ENCODE peak calls at places on chromosomes 3 and 15, in four cellular contexts. T, M, S and L are unnamed samples.

GRCh38 chr3:112496368-112497067 is 2.8 kb downstream of the BTLA start:
- DNase-seq in T (no peak), M (no peak), S (no peak), L (no peak)

GRCh38 chr3:125035217-125035616 is 20.6 kb downstream of the HEG1 start:
- DNase-seq in T (no peak), M (no peak), S (no peak), L (no peak)

GRCh38 chr3:146682176-146682575 is 77.0 kb upstream of the PLSCR5 start:
- DNase-seq in T (no peak), M (no peak), S (no peak), L (no peak)

GRCh38 chr15:60683156-60683555 is 204.2 kb upstream of the ICE2 start:
- DNase-seq in T (no peak), M (no peak), S (peak; percentile 25), L (no peak)

GRCh38 chr15:98823012-98823458 is 174.7 kb downstream of the IGF1R start:
- DNase-seq in T (no peak), M (no peak), S (peak; percentile 90), L (peak; percentile 29)

GRCh38 chr3:100602506-100603444 is 6.6 kb upstream of the ADGRG7 start:
- DNase-seq in T (no peak), M (no peak), S (peak; percentile 34), L (no peak)

GRCh38 chr3:129663045-129663446 is 56.6 kb upstream of the PLXND1 start:
- DNase-seq in T (peak; percentile 57), M (no peak), S (peak; percentile 22), L (no peak)

GRCh38 chr3:66603161-66603611 is 102.4 kb upstream of the LRIG1 start:
- DNase-seq in T (no peak), M (no peak), S (peak; percentile 86), L (peak; percentile 7)

GRCh38 chr3:129554356-129555120 is 11.6 kb downstream of the H1-8 start:
- DNase-seq in T (no peak), M (no peak), S (no peak), L (no peak)

GRCh38 chr15:100111103-100112060 is 230.4 kb downstream of the ADAMTS17 start:
- DNase-seq in T (no peak), M (peak; percentile 57), S (peak; percentile 85), L (peak; percentile 21)

GRCh38 chr15:47184003-47184404 is 533.3 kb upstream of the SEMA6D start:
- DNase-seq in T (no peak), M (no peak), S (no peak), L (no peak)

GRCh38 chr3:122991236-122991985 is 36.2 kb downstream of the SEMA5B start:
- DNase-seq in T (no peak), M (no peak), S (no peak), L (no peak)

GRCh38 chr3:69204315-69204957 is 82.0 kb upstream of the LMOD3 start:
- DNase-seq in T (no peak), M (no peak), S (no peak), L (no peak)

GRCh38 chr15:31202953-31203352 is 101.4 kb upstream of the TRPM1 start:
- DNase-seq in T (no peak), M (no peak), S (no peak), L (peak; percentile 90)

GRCh38 chr3:155676252-155676981 is 68.5 kb downstream of the PLCH1 start:
- DNase-seq in T (no peak), M (no peak), S (peak; percentile 62), L (no peak)

GRCh38 chr3:128033102-128033501 is 19.1 kb upstream of the SEC61A1 start:
- DNase-seq in T (no peak), M (no peak), S (no peak), L (no peak)

GRCh38 chr3:178289544-178290160 is 246.6 kb upstream of the KCNMB2 start:
- DNase-seq in T (no peak), M (no peak), S (no peak), L (no peak)

GRCh38 chr15:98321916-98322315 is 326.4 kb upstream of the IGF1R start:
- DNase-seq in T (no peak), M (no peak), S (no peak), L (no peak)

GRCh38 chr15:57146394-57147140 is 228.1 kb downstream of the TCF12 start:
- DNase-seq in T (no peak), M (no peak), S (peak; percentile 52), L (no peak)

GRCh38 chr3:108250626-108251025 is 28.4 kb upstream of the IFT57 start:
- DNase-seq in T (no peak), M (no peak), S (peak; percentile 21), L (no peak)

GRCh38 chr15:34360298-34360697 is 6.7 kb downstream of the LPCAT4 start:
- DNase-seq in T (no peak), M (no peak), S (no peak), L (no peak)

GRCh38 chr15:43268111-43269105 is 1.7 kb upstream of the TGM5 start:
- DNase-seq in T (no peak), M (no peak), S (no peak), L (peak; percentile 23)

GRCh38 chr3:156620260-156620659 is 54.1 kb upstream of the TIPARP start:
- DNase-seq in T (no peak), M (no peak), S (no peak), L (no peak)

GRCh38 chr3:14523792-14524191 is 16.4 kb downstream of the GRIP2 start:
- DNase-seq in T (peak; percentile 6), M (no peak), S (no peak), L (no peak)

GRCh38 chr3:145849115-145849514 is 311.9 kb downstream of the PLOD2 start:
- DNase-seq in T (no peak), M (no peak), S (no peak), L (no peak)

GRCh38 chr15:55587321-55588069 is 650 bp downstream of the PYGO1 start:
- DNase-seq in T (no peak), M (no peak), S (peak; percentile 43), L (peak; percentile 41)

GRCh38 chr15:72604794-72605193 is 49.7 kb upstream of the GOLGA6B start:
- DNase-seq in T (no peak), M (no peak), S (no peak), L (no peak)

GRCh38 chr3:31448035-31448881 is 84.5 kb upstream of the STT3B start:
- DNase-seq in T (no peak), M (no peak), S (no peak), L (no peak)

GRCh38 chr3:193827831-193828230 is 234.8 kb downstream of the OPA1 start:
- DNase-seq in T (no peak), M (no peak), S (peak; percentile 8), L (no peak)

GRCh38 chr3:187336322-187336721 is 31.9 kb upstream of the RTP4 start:
- DNase-seq in T (no peak), M (no peak), S (no peak), L (no peak)

GRCh38 chr15:99956820-99957641 is 223.8 kb upstream of the LYSMD4 start:
- DNase-seq in T (peak; percentile 31), M (no peak), S (no peak), L (no peak)

GRCh38 chr3:66083096-66083960 is 44.6 kb upstream of the MAGI1 start:
- DNase-seq in T (no peak), M (no peak), S (no peak), L (no peak)

GRCh38 chr3:125644036-125645025 is 49.0 kb upstream of the OSBPL11 start:
- DNase-seq in T (no peak), M (no peak), S (no peak), L (no peak)

GRCh38 chr3:50542177-50543034 is 25.1 kb downstream of the C3orf18 start:
- DNase-seq in T (peak; percentile 78), M (no peak), S (peak; percentile 16), L (peak; percentile 62)

GRCh38 chr15:71002321-71002720 is 109.7 kb downstream of the LRRC49 start:
- DNase-seq in T (no peak), M (no peak), S (peak; percentile 18), L (no peak)

GRCh38 chr3:139312959-139313358 is 30.9 kb upstream of the MRPS22 start:
- DNase-seq in T (no peak), M (no peak), S (peak; percentile 66), L (no peak)
- H3K4me1 ChIP-seq in T (no peaks in the 10 kb centered on the region), M (no peaks in the 10 kb centered on the region), S (peaks cover 43% of the 10 kb centered on the region), L (no peaks in the 10 kb centered on the region)

DNA sequence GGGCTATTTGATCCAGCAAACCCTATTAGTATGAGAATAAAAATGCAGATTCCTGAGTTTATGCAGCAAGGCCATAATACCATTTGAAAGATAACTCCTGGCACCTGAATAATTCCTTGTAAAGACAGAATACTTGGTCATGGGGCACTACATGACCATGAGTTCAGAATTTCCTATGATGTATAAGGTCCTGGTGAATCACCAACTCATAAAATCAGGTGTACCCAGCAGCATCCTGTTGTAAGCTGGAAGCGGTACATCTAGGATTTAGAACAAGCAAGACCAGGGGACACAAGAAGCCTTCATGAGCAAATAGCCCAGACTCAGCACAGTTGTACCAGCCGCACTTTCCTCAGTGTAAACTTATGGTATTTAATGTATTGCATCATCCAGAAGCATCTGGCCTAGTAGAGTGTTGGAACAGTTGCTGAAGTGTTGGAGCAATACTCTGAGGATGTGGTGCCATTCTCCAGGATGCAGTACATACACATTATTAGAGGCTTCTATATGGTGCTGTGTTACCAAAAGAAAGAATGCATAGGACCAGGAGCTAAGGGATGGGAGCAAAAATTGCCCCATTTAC is 233.4 kb downstream of the SQOR start:
- DNase-seq in T (no peak), M (no peak), S (no peak), L (no peak)
- H3K4me1 ChIP-seq in T (no peaks in the 10 kb centered on the region), M (no peaks in the 10 kb centered on the region), S (no peaks in the 10 kb centered on the region), L (no peaks in the 10 kb centered on the region)

GRCh38 chr3:45552773-45553371 is 41.7 kb upstream of the LIMD1 start:
- DNase-seq in T (no peak), M (no peak), S (no peak), L (no peak)

GRCh38 chr3:45552031-45552772 is 42.3 kb upstream of the LIMD1 start:
- DNase-seq in T (no peak), M (no peak), S (no peak), L (no peak)

GRCh38 chr3:45553469-45553974 is 41.0 kb upstream of the LIMD1 start:
- DNase-seq in T (no peak), M (no peak), S (peak; percentile 84), L (no peak)

GRCh38 chr3:45549961-45550360 is 44.6 kb upstream of the LIMD1 start:
- DNase-seq in T (no peak), M (no peak), S (no peak), L (no peak)

GRCh38 chr3:45551214-45552010 is 43.1 kb upstream of the LIMD1 start:
- DNase-seq in T (no peak), M (peak; percentile 75), S (peak; percentile 97), L (no peak)
- H3K4me1 ChIP-seq in T (peaks cover 21% of the 10 kb centered on the region), M (peaks cover 17% of the 10 kb centered on the region), S (peaks cover 54% of the 10 kb centered on the region), L (no peaks in the 10 kb centered on the region)

DNA sequence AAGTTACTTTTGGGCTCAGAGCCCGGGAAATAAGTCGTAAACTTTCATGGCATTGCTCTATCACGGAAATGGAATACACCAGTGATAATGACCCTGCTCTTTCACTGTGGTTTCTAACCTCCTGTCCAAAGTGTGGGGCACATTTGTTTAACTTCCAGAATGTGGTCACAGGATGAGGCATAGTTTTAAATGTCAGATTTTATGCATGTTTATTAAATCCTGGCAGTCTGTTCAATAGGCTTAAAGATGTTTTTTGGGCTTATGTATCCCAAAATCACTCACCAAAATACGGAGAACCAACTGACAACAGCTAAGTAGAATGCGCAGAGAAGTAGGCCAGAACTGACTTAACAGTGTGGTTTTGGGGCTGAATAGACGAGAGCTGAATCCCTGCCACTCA is 5.1 kb downstream of the CXCR6 start:
- DNase-seq in T (no peak), M (no peak), S (peak; percentile 82), L (no peak)
- H3K4me1 ChIP-seq in T (no peaks in the 10 kb centered on the region), M (peaks cover 4% of the 10 kb centered on the region), S (no peaks in the 10 kb centered on the region), L (peaks cover 39% of the 10 kb centered on the region)